ENCODE peak calls at places on chromosomes 13 and 19, in four cellular contexts. One of them, this sample, is unnamed.

GRCh38 chr13:94209110-94209509 is 270.4 kb downstream of the DCT start:
- DNase-seq in IMR-90: no peak
- DNase-seq in uterus: no peak
- DNase-seq in thoracic aorta: no peak
- DNase-seq in this sample: no peak

GRCh38 chr19:9865732-9866627 is 30.9 kb downstream of the PIN1 start:
- DNase-seq in IMR-90: no peak
- DNase-seq in thoracic aorta: no peak
- DNase-seq in uterus: no peak
- DNase-seq in this sample: no peak

GRCh38 chr13:23985846-23986245 is 88.5 kb upstream of the C1QTNF9B start:
- DNase-seq in uterus: no peak
- DNase-seq in IMR-90: no peak
- DNase-seq in thoracic aorta: no peak
- DNase-seq in this sample: no peak

GRCh38 chr19:18157465-18158063 is 4.6 kb downstream of the PIK3R2 start:
- DNase-seq in uterus: no peak
- DNase-seq in thoracic aorta: no peak
- DNase-seq in IMR-90: no peak
- DNase-seq in this sample: no peak

GRCh38 chr19:17527326-17527725 is 15.9 kb downstream of the PGLS start:
- DNase-seq in thoracic aorta: no peak
- DNase-seq in uterus: no peak
- DNase-seq in IMR-90: no peak
- DNase-seq in this sample: no peak

GRCh38 chr19:47155141-47155540 is 24.5 kb downstream of the SAE1 start:
- DNase-seq in IMR-90: no peak
- DNase-seq in thoracic aorta: no peak
- DNase-seq in uterus: peak; percentile 22
- DNase-seq in this sample: no peak

GRCh38 chr13:90118467-90119071 is 1228.9 kb upstream of the MIR17HG start:
- DNase-seq in uterus: no peak
- DNase-seq in thoracic aorta: no peak
- DNase-seq in IMR-90: no peak
- DNase-seq in this sample: no peak

GRCh38 chr19:33683881-33684549 is 62.3 kb downstream of the CHST8 start:
- DNase-seq in uterus: no peak
- DNase-seq in IMR-90: peak; percentile 18
- DNase-seq in thoracic aorta: no peak
- DNase-seq in this sample: no peak

GRCh38 chr19:41910240-41910991 is 17.8 kb downstream of the ERFL start:
- DNase-seq in uterus: no peak
- DNase-seq in IMR-90: no peak
- DNase-seq in thoracic aorta: no peak
- DNase-seq in this sample: no peak

GRCh38 chr13:113723400-113724015 is 35.5 kb upstream of the TMEM255B start:
- DNase-seq in uterus: no peak
- DNase-seq in IMR-90: no peak
- DNase-seq in thoracic aorta: no peak
- DNase-seq in this sample: no peak

GRCh38 chr13:51797664-51798488 is 6.1 kb downstream of the DHRS12 start:
- DNase-seq in thoracic aorta: no peak
- DNase-seq in IMR-90: peak; percentile 69
- DNase-seq in uterus: peak; percentile 47
- DNase-seq in this sample: no peak

GRCh38 chr13:51795419-51795818 is 8.5 kb downstream of the DHRS12 start:
- DNase-seq in thoracic aorta: no peak
- DNase-seq in IMR-90: no peak
- DNase-seq in uterus: no peak
- DNase-seq in this sample: no peak

GRCh38 chr13:51799261-51799660 is 4.7 kb downstream of the DHRS12 start:
- DNase-seq in thoracic aorta: no peak
- DNase-seq in IMR-90: no peak
- DNase-seq in uterus: no peak
- DNase-seq in this sample: no peak

GRCh38 chr13:51794959-51795358 is 9.0 kb downstream of the DHRS12 start:
- DNase-seq in IMR-90: no peak
- DNase-seq in thoracic aorta: no peak
- DNase-seq in uterus: no peak
- DNase-seq in this sample: no peak

GRCh38 chr13:51793570-51794273 is 10.2 kb downstream of the DHRS12 start:
- DNase-seq in thoracic aorta: no peak
- DNase-seq in IMR-90: peak; percentile 91
- DNase-seq in uterus: no peak
- DNase-seq in this sample: peak; percentile 57
- H3K27ac ChIP-seq in thoracic aorta: no peak overlapping the region
- H3K27ac ChIP-seq in IMR-90: peak overlapping the region; percentile 33
- H3K27ac ChIP-seq in uterus: peak overlapping the region; percentile 48
- H3K27ac ChIP-seq in this sample: peak overlapping the region; percentile 29

DNA sequence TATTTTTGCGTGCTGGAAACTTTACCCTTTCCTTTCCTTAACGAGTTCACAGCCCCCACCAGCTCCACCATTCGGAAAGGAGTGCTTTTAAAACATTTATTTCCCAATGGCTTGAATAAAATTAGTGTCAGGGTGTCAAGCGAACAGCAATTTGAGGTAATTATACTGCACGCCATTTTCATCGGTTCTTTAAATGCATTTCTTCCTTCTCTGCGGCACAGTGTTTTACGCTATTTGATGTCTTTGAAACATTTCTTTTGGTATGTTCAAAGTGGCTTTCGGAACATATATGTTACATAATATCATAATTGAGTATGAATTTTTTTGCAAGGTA is 319 bp upstream of the SLITRK1 start:
- DNase-seq in uterus: no peak
- DNase-seq in thoracic aorta: no peak
- DNase-seq in IMR-90: no peak
- DNase-seq in this sample: no peak
- H3K27me3 ChIP-seq in uterus: no peaks in the 10 kb centered on the region
- H3K27me3 ChIP-seq in thoracic aorta: no peaks in the 10 kb centered on the region
- H3K27me3 ChIP-seq in IMR-90: peaks cover 17% of the 10 kb centered on the region
- H3K27me3 ChIP-seq in this sample: no peaks in the 10 kb centered on the region

DNA sequence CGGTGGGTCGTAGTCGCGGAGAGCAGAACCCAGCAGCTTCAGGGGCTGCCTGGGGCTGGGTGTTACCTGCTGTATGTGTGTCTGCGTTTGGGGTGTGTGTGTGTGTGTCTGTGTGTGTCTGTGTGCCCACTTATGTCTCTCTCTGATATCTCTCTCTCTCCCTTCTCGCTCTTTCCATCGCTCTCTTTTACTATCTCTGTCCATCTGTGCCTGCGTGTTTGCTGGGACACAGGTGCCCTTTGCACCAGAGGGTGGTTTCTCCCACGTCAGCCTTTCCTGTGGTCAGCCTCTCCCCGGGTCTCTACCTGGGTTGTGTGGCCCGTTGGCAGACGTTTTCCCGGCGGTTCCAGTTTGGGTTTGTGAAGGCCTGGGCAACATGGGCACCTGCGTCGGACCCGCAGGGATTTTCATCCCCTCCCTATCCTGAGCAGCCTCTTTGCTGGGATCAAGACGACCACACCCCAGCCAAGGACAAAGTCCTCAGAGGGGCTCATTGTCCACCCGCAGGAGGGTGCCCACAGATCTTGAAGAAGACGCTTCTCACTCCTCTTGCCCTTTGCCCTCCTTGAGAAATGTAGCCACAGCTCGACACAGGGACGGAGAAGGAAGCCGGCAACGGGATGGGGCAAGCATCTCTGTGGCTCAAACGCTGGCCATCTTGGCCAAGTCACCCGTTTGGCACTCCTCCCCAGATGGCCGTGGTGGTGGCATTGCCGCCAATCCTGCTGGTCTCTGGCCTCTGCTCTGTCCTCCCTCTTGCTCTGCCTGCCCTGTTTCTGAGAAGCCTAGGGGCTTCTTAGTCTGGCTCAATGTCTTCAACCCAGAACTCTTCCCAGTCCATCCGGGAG is 43.3 kb downstream of the ZNF146 start:
- DNase-seq in uterus: no peak
- DNase-seq in IMR-90: no peak
- DNase-seq in thoracic aorta: no peak
- DNase-seq in this sample: no peak
- H3K4me3 ChIP-seq in uterus: peak overlapping the region; percentile 20
- H3K4me3 ChIP-seq in IMR-90: no peak overlapping the region
- H3K4me3 ChIP-seq in thoracic aorta: no peak overlapping the region
- H3K4me3 ChIP-seq in this sample: no peak overlapping the region

GRCh38 chr19:39409207-39409885 is 2.7 kb downstream of the ZFP36 start:
- DNase-seq in uterus: peak; percentile 95
- DNase-seq in thoracic aorta: peak; percentile 69
- DNase-seq in IMR-90: peak; percentile 61
- DNase-seq in this sample: peak; percentile 45

GRCh38 chr19:39407394-39407643 is 672 bp downstream of the ZFP36 start:
- DNase-seq in IMR-90: no peak
- DNase-seq in thoracic aorta: no peak
- DNase-seq in uterus: no peak
- DNase-seq in this sample: no peak

GRCh38 chr19:39409886-39410619 is 2.4 kb upstream of the PLEKHG2 start:
- DNase-seq in uterus: peak; percentile 88
- DNase-seq in thoracic aorta: no peak
- DNase-seq in IMR-90: no peak
- DNase-seq in this sample: peak; percentile 54

GRCh38 chr19:39407644-39408391 is 1.2 kb downstream of the ZFP36 start:
- DNase-seq in IMR-90: no peak
- DNase-seq in thoracic aorta: no peak
- DNase-seq in uterus: peak; percentile 64
- DNase-seq in this sample: peak; percentile 46

GRCh38 chr19:39408392-39409206 is 2.0 kb downstream of the ZFP36 start:
- DNase-seq in IMR-90: peak; percentile 52
- DNase-seq in thoracic aorta: no peak
- DNase-seq in uterus: peak; percentile 43
- DNase-seq in this sample: no peak
- H3K27ac ChIP-seq in IMR-90: peak overlapping the region; percentile 92
- H3K27ac ChIP-seq in thoracic aorta: peak overlapping the region; percentile 100
- H3K27ac ChIP-seq in uterus: peak overlapping the region; percentile 100
- H3K27ac ChIP-seq in this sample: no peak overlapping the region

GRCh38 chr13:39397221-39397620 is 205.8 kb downstream of the LHFPL6 start:
- DNase-seq in thoracic aorta: no peak
- DNase-seq in uterus: no peak
- DNase-seq in IMR-90: no peak
- DNase-seq in this sample: no peak
- H3K27me3 ChIP-seq in thoracic aorta: no peaks in the 10 kb centered on the region
- H3K27me3 ChIP-seq in uterus: no peaks in the 10 kb centered on the region
- H3K27me3 ChIP-seq in IMR-90: no peaks in the 10 kb centered on the region
- H3K27me3 ChIP-seq in this sample: no peaks in the 10 kb centered on the region

GRCh38 chr19:13835791-13836723 is 40.8 kb downstream of the ZSWIM4 start:
- DNase-seq in IMR-90: no peak
- DNase-seq in uterus: no peak
- DNase-seq in thoracic aorta: no peak
- DNase-seq in this sample: no peak
- H3K4me3 ChIP-seq in IMR-90: no peak overlapping the region
- H3K4me3 ChIP-seq in uterus: no peak overlapping the region
- H3K4me3 ChIP-seq in thoracic aorta: peak overlapping the region; percentile 96
- H3K4me3 ChIP-seq in this sample: no peak overlapping the region

GRCh38 chr13:44309771-44310767 is 63.6 kb upstream of the SERP2 start:
- DNase-seq in thoracic aorta: no peak
- DNase-seq in uterus: no peak
- DNase-seq in IMR-90: no peak
- DNase-seq in this sample: no peak
- H3K27ac ChIP-seq in thoracic aorta: no peak overlapping the region
- H3K27ac ChIP-seq in uterus: no peak overlapping the region
- H3K27ac ChIP-seq in IMR-90: no peak overlapping the region
- H3K27ac ChIP-seq in this sample: no peak overlapping the region

DNA sequence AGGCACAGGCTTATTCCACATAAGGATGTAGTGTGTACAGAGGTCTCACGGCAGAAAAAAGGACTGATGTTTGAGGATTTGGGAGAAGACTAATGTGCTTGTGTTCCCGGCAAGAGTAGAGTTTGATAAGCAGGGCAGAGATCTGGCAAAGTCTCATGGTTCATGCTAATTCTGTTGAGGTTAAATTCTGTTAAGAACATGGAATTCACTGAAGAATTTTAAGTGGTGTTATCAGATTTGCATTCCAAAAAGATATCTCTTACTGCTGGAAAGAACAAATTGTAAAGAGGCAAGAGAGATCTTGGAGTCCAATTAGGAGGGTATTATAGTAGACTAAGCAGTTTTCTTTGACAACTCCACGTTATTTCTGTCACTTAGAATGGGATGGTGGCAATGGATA is 348.3 kb downstream of the TDRD3 start:
- DNase-seq in uterus: no peak
- DNase-seq in IMR-90: no peak
- DNase-seq in thoracic aorta: no peak
- DNase-seq in this sample: no peak
- H3K27me3 ChIP-seq in uterus: no peaks in the 10 kb centered on the region
- H3K27me3 ChIP-seq in IMR-90: no peaks in the 10 kb centered on the region
- H3K27me3 ChIP-seq in thoracic aorta: no peaks in the 10 kb centered on the region
- H3K27me3 ChIP-seq in this sample: no peaks in the 10 kb centered on the region

This sample was measured in SJSA1.